ENCODE peak calls at places on chromosomes 5 and 9, in four cellular contexts. N is left ventricle myocardium superior, R is activated T-cell treated with anti-CD3 and anti-CD28 coated beads for 1 hour, E is mucosa of descending colon. F is an unnamed sample.

GRCh38 chr5:37723147-37723961 is 116.5 kb downstream of the GDNF start:
- DNase-seq in N (no peak), E (no peak), R (no peak), F (no peak)

GRCh38 chr5:481347-481746 is 38.4 kb downstream of the EXOC3 start:
- DNase-seq in R (no peak), E (no peak), N (no peak), F (no peak)

GRCh38 chr9:100294806-100295205 is 57.9 kb downstream of the TEX10 start:
- DNase-seq in E (no peak), R (no peak), N (no peak), F (no peak)

GRCh38 chr9:34610434-34611206 is 1.3 kb downstream of the RPP25L start:
- DNase-seq in N (peak), R (no peak), E (no peak), F (no peak)

GRCh38 chr5:132887326-132887725 is 13.9 kb downstream of the LEAP2 start:
- DNase-seq in E (no peak), R (no peak), N (no peak), F (no peak)

GRCh38 chr9:114080773-114081440 is 2.8 kb upstream of the AMBP start:
- DNase-seq in N (no peak), R (no peak), E (peak), F (no peak)

GRCh38 chr9:127890053-127890452 is 9.3 kb downstream of the ST6GALNAC6 start:
- DNase-seq in R (no peak), N (no peak), E (no peak), F (no peak)

GRCh38 chr5:158758666-158759065 is 341.1 kb downstream of the EBF1 start:
- DNase-seq in R (no peak), N (no peak), E (no peak), F (no peak)

GRCh38 chr9:93087971-93088655 is 7.9 kb upstream of the CARD19 start:
- DNase-seq in E (peak), N (no peak), R (no peak), F (no peak)

GRCh38 chr5:154095819-154096380 is 57.1 kb downstream of the MFAP3 start:
- DNase-seq in R (no peak), E (no peak), N (no peak), F (no peak)

GRCh38 chr9:91611582-91611981 is 187.9 kb upstream of the NFIL3 start:
- DNase-seq in E (no peak), N (no peak), R (no peak), F (no peak)

GRCh38 chr5:129906177-129906887 is 2.1 kb downstream of the CHSY3 start:
- DNase-seq in N (no peak), E (no peak), R (no peak), F (no peak)

GRCh38 chr5:103624748-103625147 is 62.2 kb upstream of the NUDT12 start:
- DNase-seq in R (no peak), E (no peak), N (no peak), F (no peak)

GRCh38 chr9:136512651-136513066 is 29.8 kb upstream of the SEC16A start:
- DNase-seq in E (peak), R (peak), N (no peak), F (peak)

GRCh38 chr5:139472410-139473030 is 1.7 kb downstream of the SMIM33 start:
- DNase-seq in R (no peak), N (no peak), E (no peak), F (no peak)

GRCh38 chr9:616694-617093 is 224.8 kb upstream of the DMRT1 start:
- DNase-seq in R (no peak), E (no peak), N (no peak), F (no peak)

GRCh38 chr5:127518319-127518621 is 830 bp downstream of the PRRC1 start:
- DNase-seq in N (no peak), R (no peak), E (no peak), F (no peak)

GRCh38 chr5:116142495-116142894 is 57.7 kb downstream of the COMMD10 start:
- DNase-seq in E (no peak), R (no peak), N (no peak), F (no peak)

GRCh38 chr9:137313326-137313920 is 11.4 kb upstream of the NRARP start:
- DNase-seq in E (peak), N (no peak), R (no peak), F (peak)

GRCh38 chr5:126561908-126562307 is 33.1 kb downstream of the ALDH7A1 start:
- DNase-seq in R (no peak), E (no peak), N (no peak), F (no peak)